ENCODE peak calls at places on chromosome 13, in nine cellular contexts. I, R, S, A, G, L, P, F and Y are unnamed samples.

GRCh38 chr13:37194428-37194861 is 89.0 kb upstream of the CSNK1A1L start:
- DNase-seq in I (no peak), R (no peak), S (no peak), A (no peak), G (no peak), L (peak), P (peak), F (no peak), Y (peak)

GRCh38 chr13:29830000-29830399 is 20.4 kb downstream of the UBL3 start:
- DNase-seq in I (no peak), R (no peak), S (no peak), A (no peak), G (no peak), L (no peak), P (no peak), F (no peak), Y (no peak)

GRCh38 chr13:57030671-57031070 is 110.0 kb upstream of the PRR20A start:
- DNase-seq in I (no peak), R (no peak), S (no peak), A (no peak), G (no peak), L (no peak), P (no peak), F (no peak), Y (no peak)

GRCh38 chr13:109172099-109172498 is 542.7 kb downstream of the MYO16 start:
- DNase-seq in I (no peak), R (no peak), S (no peak), A (no peak), G (no peak), L (no peak), P (no peak), F (no peak), Y (no peak)

GRCh38 chr13:44692173-44692713 is 116.1 kb upstream of the TSC22D1 start:
- DNase-seq in I (no peak), R (no peak), S (no peak), A (no peak), G (no peak), L (no peak), P (peak), F (no peak), Y (peak)

GRCh38 chr13:46926856-46927625 is 30.2 kb upstream of the HTR2A start:
- DNase-seq in I (no peak), R (no peak), S (no peak), A (no peak), G (no peak), L (no peak), P (peak), F (no peak), Y (no peak)

GRCh38 chr13:45119469-45119989 is 781 bp upstream of the GTF2F2 start:
- DNase-seq in I (peak), R (no peak), S (no peak), A (no peak), G (no peak), L (peak), P (peak), F (no peak), Y (peak)

GRCh38 chr13:76425930-76426329 is 460.3 kb downstream of the KCTD12 start:
- DNase-seq in I (no peak), R (no peak), S (no peak), A (no peak), G (no peak), L (peak), P (peak), F (no peak), Y (peak)

GRCh38 chr13:21478881-21479808 is 20.0 kb upstream of the ZDHHC20 start:
- DNase-seq in I (no peak), R (no peak), S (no peak), A (peak), G (no peak), L (peak), P (peak), F (no peak), Y (peak)

GRCh38 chr13:69389899-69390298 is 717.7 kb upstream of the ATXN8OS start:
- DNase-seq in I (no peak), R (no peak), S (no peak), A (no peak), G (no peak), L (no peak), P (no peak), F (no peak), Y (no peak)

DNA sequence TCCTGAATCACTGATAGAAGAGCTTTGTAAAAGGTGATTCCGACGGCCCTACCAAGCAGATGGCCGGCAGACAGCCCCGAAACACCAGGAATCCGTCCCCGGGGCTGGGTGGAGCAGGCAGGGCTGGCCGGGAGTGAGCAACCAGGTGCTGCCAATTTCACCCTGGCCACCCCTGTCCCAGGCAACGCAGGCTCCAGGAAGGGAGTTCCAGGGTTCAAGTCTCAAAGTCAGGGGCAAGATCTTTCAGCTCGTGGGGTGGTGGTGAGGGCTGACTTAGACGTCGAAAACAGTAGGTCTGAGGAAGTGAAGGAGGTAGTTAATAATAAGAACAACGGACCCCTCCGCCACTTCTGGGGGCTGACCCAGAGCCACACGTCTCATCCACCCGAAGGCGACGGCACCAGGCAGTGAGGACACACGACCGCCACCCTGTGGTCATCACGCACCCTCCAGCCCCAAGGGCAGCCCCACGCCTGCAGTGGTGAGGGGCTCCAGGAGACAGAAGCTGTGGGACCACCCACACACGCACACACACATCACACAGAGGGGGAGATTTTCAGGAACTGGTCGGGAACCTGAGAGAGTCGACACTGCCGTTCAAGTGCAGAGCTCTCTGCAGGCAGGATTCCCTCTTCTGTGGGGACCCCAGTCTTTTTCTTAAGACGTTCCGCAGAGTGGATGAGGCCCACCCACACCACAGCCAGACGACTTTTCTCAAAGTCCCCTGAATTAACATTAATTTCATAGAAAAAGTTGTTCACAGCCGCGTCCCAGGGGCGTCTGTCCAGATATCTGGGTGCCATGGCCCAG is 67.2 kb downstream of the SPACA7 start:
- DNase-seq in I (no peak), R (peak), S (no peak), A (peak), G (peak), L (no peak), P (no peak), F (peak), Y (no peak)
- TF ChIP-seq CTCF in I (no peak), R (no peak), S (peak), A (peak), G (no peak), L (peak), P (peak), F (no peak), Y (peak)

DNA sequence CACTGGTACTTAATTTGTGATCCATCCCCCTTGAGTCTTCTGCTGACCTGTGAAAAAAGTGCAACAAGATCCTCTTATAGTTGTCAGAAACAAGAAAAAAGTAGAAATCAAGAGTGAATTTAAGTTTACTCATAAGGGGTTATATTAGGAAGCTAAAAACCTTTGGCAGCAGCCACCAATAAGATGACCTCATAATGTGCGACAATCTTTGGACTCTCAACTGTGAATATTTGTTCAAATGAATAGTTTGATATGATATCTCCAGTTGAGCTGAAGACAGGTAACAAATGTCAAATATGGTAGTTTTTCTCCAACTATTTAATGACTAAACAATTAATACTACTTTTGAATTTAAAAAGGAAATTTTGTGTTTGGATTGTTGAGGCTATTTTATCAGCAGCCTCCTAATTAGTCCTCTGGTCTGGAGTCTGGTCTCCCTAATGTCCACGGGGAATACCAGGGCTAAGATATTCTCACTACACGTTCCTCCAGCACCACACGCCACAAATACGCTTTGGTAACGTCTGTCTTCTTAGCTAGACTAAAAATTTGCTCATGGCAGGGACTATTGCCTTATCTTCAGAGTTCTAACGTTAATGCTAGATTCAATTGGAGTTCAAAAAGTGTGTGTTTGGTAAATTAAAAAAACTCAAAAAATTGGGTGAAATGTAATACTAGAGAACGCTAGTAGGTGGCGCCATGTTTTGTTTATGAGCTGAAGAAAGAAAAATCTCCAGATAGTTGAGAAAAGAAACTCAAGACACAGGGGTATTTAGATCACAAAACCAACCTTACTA is 51.0 kb upstream of the PDX1 start:
- DNase-seq in I (no peak), R (no peak), S (no peak), A (peak), G (no peak), L (no peak), P (peak), F (no peak), Y (peak)
- H3K27ac ChIP-seq in I (no peak), R (no peak), S (no peak), A (peak), G (no peak), L (no peak), P (no peak), F (no peak), Y (no peak)

GRCh38 chr13:91664036-91664435 is 265.6 kb downstream of the GPC5 start:
- DNase-seq in I (no peak), R (no peak), S (no peak), A (no peak), G (no peak), L (no peak), P (peak), F (no peak), Y (no peak)

GRCh38 chr13:91667486-91667885 is 269.1 kb downstream of the GPC5 start:
- DNase-seq in I (no peak), R (no peak), S (no peak), A (no peak), G (no peak), L (no peak), P (no peak), F (no peak), Y (no peak)

GRCh38 chr13:91668844-91669495 is 270.5 kb downstream of the GPC5 start:
- DNase-seq in I (no peak), R (no peak), S (no peak), A (no peak), G (no peak), L (no peak), P (no peak), F (no peak), Y (no peak)
- H3K4me3 ChIP-seq in I (no peak), R (no peak), S (no peak), A (no peak), G (no peak), L (no peak), P (no peak), F (no peak), Y (no peak)

DNA sequence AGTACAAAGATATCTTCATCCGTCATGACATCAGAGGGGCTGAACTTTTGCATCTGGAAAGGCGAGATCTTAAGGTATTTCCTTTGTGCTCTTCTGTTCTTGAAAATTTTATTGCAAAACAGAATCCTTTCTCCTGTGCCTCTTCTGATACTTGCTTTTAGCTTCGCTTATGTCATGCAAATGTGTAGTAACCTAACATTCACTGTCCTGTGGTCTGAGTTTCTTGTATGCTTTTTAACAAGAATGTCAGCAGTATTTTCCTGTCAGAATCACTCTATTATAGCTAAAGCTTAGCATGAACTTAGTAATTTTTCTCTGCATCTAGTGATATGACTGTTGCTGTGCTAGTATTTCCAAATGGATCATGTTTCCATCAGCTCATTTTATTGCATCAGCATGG is 50.6 kb upstream of the AKAP11 start:
- DNase-seq in I (no peak), R (no peak), S (no peak), A (no peak), G (no peak), L (no peak), P (no peak), F (no peak), Y (no peak)
- TF ChIP-seq CTCF in I (no peak), R (no peak), S (no peak), A (no peak), G (no peak), L (no peak), P (no peak), F (no peak), Y (no peak)

GRCh38 chr13:50123515-50123861 is 108.2 kb downstream of the KCNRG start:
- DNase-seq in I (no peak), R (no peak), S (no peak), A (no peak), G (no peak), L (no peak), P (no peak), F (no peak), Y (no peak)
- H3K27ac ChIP-seq in I (peak), R (peak), S (no peak), A (peak), G (peak), L (peak), P (peak), F (peak), Y (peak)

DNA sequence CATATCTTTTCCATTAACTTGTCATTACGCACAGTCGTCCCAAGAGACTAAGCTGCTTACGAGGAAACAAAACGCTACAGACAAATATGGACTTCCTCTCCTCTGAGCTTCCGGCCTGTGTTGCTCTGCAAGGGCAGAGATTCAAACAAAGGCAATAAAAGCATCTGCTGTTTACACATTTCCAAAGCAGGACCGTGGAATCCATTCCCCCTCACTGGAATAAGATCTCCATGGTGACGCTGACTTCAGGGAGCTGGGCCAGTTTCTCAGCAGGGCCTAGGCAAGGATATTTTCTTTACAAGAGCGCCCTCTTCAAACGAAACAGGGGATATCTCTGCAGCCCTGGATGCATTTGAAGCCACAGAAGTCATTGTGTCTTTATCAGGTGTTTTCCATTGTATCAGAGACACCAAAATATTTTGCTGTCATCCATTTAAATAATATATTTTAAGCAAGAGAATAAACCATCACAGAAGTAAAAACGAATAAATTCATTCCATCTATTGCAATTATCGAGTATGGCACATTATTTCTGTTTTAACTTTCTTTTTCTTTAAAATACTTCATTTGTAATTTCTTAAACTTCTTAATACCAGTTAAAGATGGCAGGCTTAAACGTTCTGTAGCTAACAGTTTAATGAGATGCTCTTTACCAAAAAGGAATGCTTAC is 177.5 kb downstream of the DCLK1 start:
- DNase-seq in I (peak), R (peak), S (peak), A (peak), G (peak), L (peak), P (peak), F (no peak), Y (peak)
- H3K4me3 ChIP-seq in I (no peak), R (peak), S (no peak), A (no peak), G (no peak), L (peak), P (no peak), F (no peak), Y (peak)

GRCh38 chr13:40635315-40635995 is 31.0 kb downstream of the FOXO1 start:
- DNase-seq in I (no peak), R (no peak), S (no peak), A (no peak), G (no peak), L (no peak), P (no peak), F (no peak), Y (no peak)
- TF ChIP-seq CTCF in I (no peak), R (no peak), S (no peak), A (no peak), G (no peak), L (no peak), P (no peak), F (no peak), Y (no peak)

DNA sequence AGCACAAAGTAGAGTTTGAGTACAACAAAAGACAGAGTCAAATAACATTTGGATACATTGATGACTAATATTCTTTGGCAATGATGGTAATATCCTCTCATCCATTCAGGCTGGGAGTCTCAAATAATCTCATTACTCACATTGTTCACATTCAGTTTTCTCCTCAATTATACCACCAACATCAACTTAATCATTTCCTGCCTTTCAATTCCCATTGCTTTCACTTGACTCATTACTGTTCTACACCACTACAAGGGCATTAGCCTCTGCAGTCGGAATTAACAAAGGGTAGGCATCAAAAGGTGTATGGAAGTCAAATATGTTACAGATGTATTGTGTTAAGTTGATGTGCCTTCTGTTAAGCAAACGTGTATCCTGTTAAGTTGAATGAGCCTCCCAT is 518.4 kb upstream of the SLITRK1 start:
- DNase-seq in I (no peak), R (no peak), S (no peak), A (no peak), G (no peak), L (peak), P (peak), F (no peak), Y (peak)
- H3K27ac ChIP-seq in I (no peak), R (no peak), S (no peak), A (no peak), G (no peak), L (no peak), P (no peak), F (no peak), Y (no peak)

DNA sequence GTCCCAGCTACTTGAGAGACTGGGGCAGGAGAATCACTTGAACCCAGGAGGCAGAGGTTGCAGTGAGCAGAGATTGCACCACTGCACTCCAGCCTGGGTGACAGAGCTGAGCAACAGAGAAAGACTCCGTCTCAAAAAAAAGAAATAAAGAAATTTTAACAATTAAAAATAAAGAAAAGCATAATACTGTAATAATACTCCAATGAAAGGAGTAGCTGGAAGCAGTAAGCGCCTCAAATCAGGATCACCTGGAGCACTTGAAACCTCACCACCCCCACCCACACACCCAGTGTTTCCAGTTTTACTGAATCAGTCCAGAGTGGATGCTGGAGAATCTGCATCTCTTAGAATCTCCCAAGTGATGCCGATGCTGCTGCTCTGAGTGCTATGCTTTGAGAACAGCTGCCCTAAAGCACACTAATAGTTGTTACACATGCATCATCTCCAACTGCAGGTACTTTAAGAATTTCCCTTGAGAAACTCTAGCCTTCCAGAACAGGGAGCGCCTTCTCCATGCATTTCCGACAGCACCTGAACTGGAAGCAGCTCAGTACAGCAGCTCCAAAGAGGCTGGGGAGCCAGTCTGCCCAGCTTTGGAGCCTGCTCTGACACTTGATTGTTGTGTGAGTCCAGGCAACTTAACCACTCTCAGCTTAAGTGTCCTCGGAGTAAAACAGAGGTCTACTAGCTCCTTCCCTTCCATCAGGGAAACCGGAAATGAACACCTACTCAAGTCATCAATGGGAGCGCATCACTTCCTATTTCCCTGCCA is 2.9 kb downstream of the ABCC4 start:
- DNase-seq in I (no peak), R (no peak), S (no peak), A (no peak), G (no peak), L (no peak), P (no peak), F (no peak), Y (no peak)
- H3K4me3 ChIP-seq in I (no peak), R (no peak), S (no peak), A (no peak), G (no peak), L (peak), P (no peak), F (no peak), Y (no peak)

GRCh38 chr13:98405107-98405571 is 171.8 kb downstream of the STK24 start:
- DNase-seq in I (no peak), R (no peak), S (peak), A (peak), G (no peak), L (no peak), P (no peak), F (no peak), Y (no peak)
- TF ChIP-seq CTCF in I (no peak), R (no peak), S (no peak), A (peak), G (no peak), L (no peak), P (no peak), F (no peak), Y (peak)